ENCODE peak calls at places on chromosomes 4 and X, in seven cellular contexts. H is kidney; G is effector memory CD4-positive, alpha-beta T cell; K is aorta; V is endothelial cell of umbilical vein; R is tibial nerve; N is naive thymus-derived CD4-positive, alpha-beta T cell. Y is an unnamed sample.

GRCh38 chr4:1356181-1356998 is 9.4 kb downstream of the UVSSA start:
- DNase-seq in H (no peak), G (no peak), K (no peak), V (peak; percentile 51), R (peak; percentile 61), N (peak; percentile 38), Y (no peak)

GRCh38 chrX:37860731-37861130 is 13.4 kb upstream of the DYNLT3 start:
- DNase-seq in H (no peak), G (no peak), K (no peak), V (no peak), R (no peak), N (no peak), Y (no peak)

GRCh38 chr4:71827811-71828210 is 43.9 kb upstream of the GC start:
- DNase-seq in H (no peak), G (no peak), K (no peak), V (no peak), R (no peak), N (no peak), Y (no peak)

GRCh38 chr4:174681723-174682300 is 147.2 kb downstream of the GLRA3 start:
- DNase-seq in H (no peak), G (no peak), K (no peak), V (peak; percentile 72), R (no peak), N (no peak), Y (no peak)

GRCh38 chr4:17124767-17125166 is 226.3 kb upstream of the LDB2 start:
- DNase-seq in H (no peak), G (no peak), K (no peak), V (no peak), R (no peak), N (no peak), Y (no peak)

GRCh38 chr4:109444182-109444844 is 10.7 kb downstream of the SEC24B start:
- DNase-seq in H (no peak), G (no peak), K (no peak), V (no peak), R (no peak), N (no peak), Y (no peak)

GRCh38 chr4:114180481-114180880 is 201.0 kb upstream of the ARSJ start:
- DNase-seq in H (peak; percentile 81), G (no peak), K (peak; percentile 72), V (peak; percentile 87), R (peak; percentile 33), N (peak; percentile 1), Y (no peak)

GRCh38 chrX:18725316-18725943 is 18.0 kb downstream of the PPEF1 start:
- DNase-seq in H (no peak), G (no peak), K (no peak), V (no peak), R (no peak), N (peak; percentile 1), Y (no peak)

GRCh38 chrX:42290608-42291007 is 367.3 kb upstream of the CASK start:
- DNase-seq in H (no peak), G (no peak), K (no peak), V (peak; percentile 1), R (no peak), N (no peak), Y (no peak)

GRCh38 chr4:182448281-182449151 is 205.3 kb downstream of the TENM3 start:
- DNase-seq in H (peak; percentile 94), G (no peak), K (peak; percentile 88), V (peak; percentile 87), R (peak; percentile 81), N (peak; percentile 24), Y (peak; percentile 13)

GRCh38 chrX:129773649-129774458 is 5.9 kb upstream of the SASH3 start:
- DNase-seq in H (peak; percentile 33), G (no peak), K (no peak), V (no peak), R (no peak), N (no peak), Y (no peak)

GRCh38 chrX:15447985-15448639 is 45.0 kb downstream of the PIR start:
- DNase-seq in H (no peak), G (no peak), K (no peak), V (no peak), R (no peak), N (no peak), Y (no peak)

GRCh38 chr4:130563185-130563890 is 1467.4 kb downstream of the C4orf33 start:
- DNase-seq in H (no peak), G (no peak), K (peak; percentile 58), V (peak; percentile 73), R (peak; percentile 41), N (no peak), Y (no peak)

GRCh38 chrX:7085879-7086278 is 61.6 kb upstream of the STS start:
- DNase-seq in H (no peak), G (no peak), K (no peak), V (no peak), R (no peak), N (no peak), Y (no peak)

GRCh38 chr4:125169192-125169591 is 145.6 kb upstream of the FAT4 start:
- DNase-seq in H (no peak), G (no peak), K (no peak), V (no peak), R (no peak), N (no peak), Y (no peak)

GRCh38 chrX:50067435-50068292 is 133.1 kb downstream of the AKAP4 start:
- DNase-seq in H (no peak), G (no peak), K (no peak), V (peak; percentile 1), R (no peak), N (no peak), Y (no peak)
- H3K4me3 ChIP-seq in H (peak overlapping the region; percentile 73), G (no peak overlapping the region), K (no peak overlapping the region), V (no peak overlapping the region), R (no peak overlapping the region), N (no peak overlapping the region), Y (no peak overlapping the region)

GRCh38 chr4:76748649-76749048 is 149.3 kb downstream of the SOWAHB start:
- DNase-seq in H (no peak), G (no peak), K (no peak), V (peak; percentile 57), R (peak; percentile 55), N (peak; percentile 5), Y (no peak)

GRCh38 chr4:76749361-76749760 is 148.6 kb downstream of the SOWAHB start:
- DNase-seq in H (no peak), G (no peak), K (no peak), V (no peak), R (no peak), N (no peak), Y (no peak)

GRCh38 chr4:76751612-76752343 is 146.2 kb downstream of the SOWAHB start:
- DNase-seq in H (no peak), G (no peak), K (no peak), V (no peak), R (no peak), N (no peak), Y (no peak)

GRCh38 chr4:76752911-76753494 is 144.9 kb downstream of the SOWAHB start:
- DNase-seq in H (no peak), G (no peak), K (peak; percentile 65), V (peak; percentile 85), R (no peak), N (no peak), Y (no peak)

DNA sequence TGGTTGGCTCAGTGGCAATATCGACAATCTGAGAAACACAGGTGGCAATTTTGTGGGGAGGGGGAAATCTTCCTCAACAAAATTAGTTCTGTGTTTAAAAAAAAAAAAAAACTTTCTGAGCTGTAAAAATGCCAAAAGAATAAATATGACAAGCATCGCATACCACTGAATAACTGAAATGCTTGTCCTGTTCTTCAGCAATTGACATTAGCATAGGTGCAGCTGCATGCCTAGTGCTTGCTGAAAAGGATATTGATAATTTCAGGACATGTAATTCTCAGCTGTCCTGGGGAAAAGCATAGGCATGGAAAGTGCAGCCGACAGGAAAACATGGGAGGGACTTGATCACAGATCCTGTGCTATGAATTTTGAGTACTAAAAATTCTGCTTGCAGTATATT is 147.2 kb downstream of the SOWAHB start:
- DNase-seq in H (no peak), G (no peak), K (no peak), V (no peak), R (no peak), N (no peak), Y (no peak)
- H3K4me1 ChIP-seq in H (peaks cover 2% of the 10 kb centered on the region), G (no peaks in the 10 kb centered on the region), K (no peaks in the 10 kb centered on the region), V (peaks cover 24% of the 10 kb centered on the region), R (peaks cover 12% of the 10 kb centered on the region), N (no peaks in the 10 kb centered on the region), Y (peaks cover 12% of the 10 kb centered on the region)

DNA sequence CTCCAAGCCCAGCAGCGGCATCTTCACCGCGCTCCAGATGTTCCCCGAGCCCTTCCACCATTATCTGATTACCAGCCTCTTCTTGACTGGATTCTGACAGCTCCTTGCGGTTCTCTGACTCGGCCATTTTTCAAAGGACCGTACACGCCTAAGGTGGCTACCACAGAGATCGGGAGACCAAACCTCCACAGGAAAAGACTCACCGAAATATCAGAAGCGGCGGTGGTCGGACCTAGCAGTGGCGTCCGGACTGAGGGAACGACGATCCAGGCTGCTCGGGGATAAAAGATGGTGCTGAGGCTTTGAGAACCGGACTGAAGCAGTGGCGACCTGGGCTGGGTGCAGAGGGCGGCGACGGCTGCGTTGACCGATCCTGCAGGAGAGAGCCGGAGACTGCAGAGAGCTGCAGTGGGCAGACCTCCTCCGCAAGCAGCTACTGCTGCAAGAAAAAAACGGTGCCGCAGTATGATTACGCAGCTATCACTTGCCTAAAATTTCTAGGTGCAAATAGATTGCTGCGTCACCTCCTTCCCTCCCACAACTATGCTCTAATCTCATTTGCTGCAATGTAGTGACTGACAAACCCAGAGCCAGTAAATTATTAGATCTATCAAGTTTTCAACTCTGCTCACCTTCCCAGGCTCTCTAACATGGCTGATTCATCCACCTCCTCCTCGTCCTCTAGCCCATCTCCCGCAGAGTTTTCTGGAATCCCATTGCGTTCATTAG is at the start of gene NAP1L2:
- DNase-seq in H (peak; percentile 66), G (peak; percentile 3), K (peak; percentile 43), V (peak; percentile 17), R (peak; percentile 10), N (peak; percentile 45), Y (no peak)
- H3K4me3 ChIP-seq in H (peak within 1 kb of the TSS; percentile 77), G (peak within 1 kb of the TSS; percentile 56), K (peak within 1 kb of the TSS; percentile 71), V (no peak within 1 kb of the TSS), R (peak within 1 kb of the TSS; percentile 62), N (peak within 1 kb of the TSS; percentile 77), Y (peak within 1 kb of the TSS; percentile 55)

GRCh38 chr4:148441986-148442829 is at the start of gene NR3C2:
- DNase-seq in H (peak; percentile 100), G (peak; percentile 96), K (peak; percentile 100), V (peak; percentile 99), R (peak; percentile 99), N (peak; percentile 98), Y (peak; percentile 95)

GRCh38 chr4:148444296-148445070 is 2.3 kb upstream of the NR3C2 start:
- DNase-seq in H (peak; percentile 79), G (peak; percentile 27), K (peak; percentile 56), V (peak; percentile 51), R (no peak), N (peak; percentile 62), Y (no peak)

GRCh38 chr4:148443550-148444295 is 1.5 kb upstream of the NR3C2 start:
- DNase-seq in H (peak; percentile 85), G (peak; percentile 4), K (peak; percentile 58), V (peak; percentile 45), R (peak; percentile 33), N (peak; percentile 49), Y (no peak)

GRCh38 chr4:148442830-148443549 is 776 bp upstream of the NR3C2 start:
- DNase-seq in H (peak; percentile 89), G (no peak), K (no peak), V (peak; percentile 48), R (no peak), N (no peak), Y (no peak)

DNA sequence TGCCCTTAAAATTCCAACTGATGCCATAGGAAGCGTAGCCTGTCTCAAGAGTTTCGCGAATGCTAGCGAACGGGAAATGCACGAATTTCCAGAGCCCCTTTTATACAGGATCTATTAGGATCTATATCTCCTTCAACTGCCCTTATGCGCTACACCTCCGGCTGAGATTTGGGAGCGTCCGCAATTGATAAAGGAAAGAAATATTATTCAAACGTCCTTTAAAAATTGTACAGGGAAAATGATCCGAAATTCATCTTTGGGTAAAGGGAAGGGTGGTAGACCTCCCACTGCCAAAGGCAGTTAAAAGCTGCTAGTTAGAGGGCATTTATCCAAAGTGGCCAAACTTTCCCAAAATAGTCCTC is 609 bp downstream of the NR3C2 start:
- DNase-seq in H (no peak), G (no peak), K (no peak), V (no peak), R (no peak), N (no peak), Y (no peak)
- H3K4me1 ChIP-seq in H (peaks cover 8% of the 10 kb centered on the region), G (peaks cover 9% of the 10 kb centered on the region), K (no peaks in the 10 kb centered on the region), V (peaks cover 20% of the 10 kb centered on the region), R (peaks cover 12% of the 10 kb centered on the region), N (peaks cover 23% of the 10 kb centered on the region), Y (no peaks in the 10 kb centered on the region)